ENCODE peak calls at places on chromosomes 16 and 17, in eight cellular contexts. One of them, this sample, is unnamed.

GRCh38 chr16:56915311-56916105 is 16.4 kb upstream of the HERPUD1 start:
- DNase-seq in tibial artery: peak; percentile 65
- DNase-seq in cardiac muscle cell: no peak
- DNase-seq in MM.1S: no peak
- DNase-seq in adrenal gland: no peak
- DNase-seq in left lung: no peak
- DNase-seq in stomach: no peak
- DNase-seq in colonic mucosa: no peak
- DNase-seq in this sample: no peak

GRCh38 chr16:12798846-12799245 is 4.8 kb downstream of the CPPED1 start:
- DNase-seq in tibial artery: no peak
- DNase-seq in cardiac muscle cell: no peak
- DNase-seq in MM.1S: no peak
- DNase-seq in adrenal gland: no peak
- DNase-seq in left lung: no peak
- DNase-seq in stomach: no peak
- DNase-seq in colonic mucosa: no peak
- DNase-seq in this sample: no peak

GRCh38 chr16:7938175-7938574 is 605.5 kb downstream of the RBFOX1 start:
- DNase-seq in tibial artery: no peak
- DNase-seq in cardiac muscle cell: no peak
- DNase-seq in MM.1S: no peak
- DNase-seq in adrenal gland: no peak
- DNase-seq in left lung: no peak
- DNase-seq in stomach: no peak
- DNase-seq in colonic mucosa: no peak
- DNase-seq in this sample: no peak

GRCh38 chr17:17752822-17753448 is 71.7 kb downstream of the RAI1 start:
- DNase-seq in tibial artery: no peak
- DNase-seq in cardiac muscle cell: no peak
- DNase-seq in MM.1S: no peak
- DNase-seq in adrenal gland: no peak
- DNase-seq in left lung: no peak
- DNase-seq in stomach: no peak
- DNase-seq in colonic mucosa: no peak
- DNase-seq in this sample: peak; percentile 51

GRCh38 chr17:75995385-75995925 is 5.2 kb upstream of the CDK3 start:
- DNase-seq in tibial artery: peak; percentile 45
- DNase-seq in cardiac muscle cell: no peak
- DNase-seq in MM.1S: no peak
- DNase-seq in adrenal gland: no peak
- DNase-seq in left lung: no peak
- DNase-seq in stomach: no peak
- DNase-seq in colonic mucosa: no peak
- DNase-seq in this sample: no peak

GRCh38 chr17:6421700-6422604 is 13.0 kb downstream of the AIPL1 start:
- DNase-seq in tibial artery: peak; percentile 84
- DNase-seq in cardiac muscle cell: peak; percentile 85
- DNase-seq in MM.1S: peak; percentile 75
- DNase-seq in adrenal gland: peak; percentile 76
- DNase-seq in left lung: peak; percentile 77
- DNase-seq in stomach: peak; percentile 77
- DNase-seq in colonic mucosa: peak; percentile 80
- DNase-seq in this sample: peak; percentile 81

GRCh38 chr16:4298761-4299522 is 16.9 kb upstream of the GLIS2 start:
- DNase-seq in tibial artery: peak; percentile 84
- DNase-seq in cardiac muscle cell: peak; percentile 75
- DNase-seq in MM.1S: no peak
- DNase-seq in adrenal gland: peak; percentile 73
- DNase-seq in left lung: peak; percentile 86
- DNase-seq in stomach: peak; percentile 83
- DNase-seq in colonic mucosa: peak; percentile 88
- DNase-seq in this sample: peak; percentile 63

GRCh38 chr17:68861602-68862001 is 93.6 kb downstream of the ABCA8 start:
- DNase-seq in tibial artery: no peak
- DNase-seq in cardiac muscle cell: no peak
- DNase-seq in MM.1S: no peak
- DNase-seq in adrenal gland: peak; percentile 27
- DNase-seq in left lung: no peak
- DNase-seq in stomach: no peak
- DNase-seq in colonic mucosa: no peak
- DNase-seq in this sample: no peak

GRCh38 chr17:79810138-79811027 is 13.5 kb upstream of the CBX8 start:
- DNase-seq in tibial artery: no peak
- DNase-seq in cardiac muscle cell: peak; percentile 96
- DNase-seq in MM.1S: peak; percentile 56
- DNase-seq in adrenal gland: no peak
- DNase-seq in left lung: peak; percentile 82
- DNase-seq in stomach: peak; percentile 84
- DNase-seq in colonic mucosa: peak; percentile 86
- DNase-seq in this sample: peak; percentile 95

GRCh38 chr17:42784361-42784760 is 4.0 kb downstream of the WNK4 start:
- DNase-seq in tibial artery: no peak
- DNase-seq in cardiac muscle cell: no peak
- DNase-seq in MM.1S: no peak
- DNase-seq in adrenal gland: no peak
- DNase-seq in left lung: no peak
- DNase-seq in stomach: no peak
- DNase-seq in colonic mucosa: no peak
- DNase-seq in this sample: no peak
- H3K36me3 ChIP-seq in tibial artery: peaks cover 4% of the 10 kb centered on the region
- H3K36me3 ChIP-seq in cardiac muscle cell: no peaks in the 10 kb centered on the region
- H3K36me3 ChIP-seq in MM.1S: no peaks in the 10 kb centered on the region
- H3K36me3 ChIP-seq in adrenal gland: peaks cover 4% of the 10 kb centered on the region
- H3K36me3 ChIP-seq in left lung: no peaks in the 10 kb centered on the region
- H3K36me3 ChIP-seq in stomach: peaks cover 6% of the 10 kb centered on the region
- H3K36me3 ChIP-seq in colonic mucosa: no peaks in the 10 kb centered on the region
- H3K36me3 ChIP-seq in this sample: no peaks in the 10 kb centered on the region

DNA sequence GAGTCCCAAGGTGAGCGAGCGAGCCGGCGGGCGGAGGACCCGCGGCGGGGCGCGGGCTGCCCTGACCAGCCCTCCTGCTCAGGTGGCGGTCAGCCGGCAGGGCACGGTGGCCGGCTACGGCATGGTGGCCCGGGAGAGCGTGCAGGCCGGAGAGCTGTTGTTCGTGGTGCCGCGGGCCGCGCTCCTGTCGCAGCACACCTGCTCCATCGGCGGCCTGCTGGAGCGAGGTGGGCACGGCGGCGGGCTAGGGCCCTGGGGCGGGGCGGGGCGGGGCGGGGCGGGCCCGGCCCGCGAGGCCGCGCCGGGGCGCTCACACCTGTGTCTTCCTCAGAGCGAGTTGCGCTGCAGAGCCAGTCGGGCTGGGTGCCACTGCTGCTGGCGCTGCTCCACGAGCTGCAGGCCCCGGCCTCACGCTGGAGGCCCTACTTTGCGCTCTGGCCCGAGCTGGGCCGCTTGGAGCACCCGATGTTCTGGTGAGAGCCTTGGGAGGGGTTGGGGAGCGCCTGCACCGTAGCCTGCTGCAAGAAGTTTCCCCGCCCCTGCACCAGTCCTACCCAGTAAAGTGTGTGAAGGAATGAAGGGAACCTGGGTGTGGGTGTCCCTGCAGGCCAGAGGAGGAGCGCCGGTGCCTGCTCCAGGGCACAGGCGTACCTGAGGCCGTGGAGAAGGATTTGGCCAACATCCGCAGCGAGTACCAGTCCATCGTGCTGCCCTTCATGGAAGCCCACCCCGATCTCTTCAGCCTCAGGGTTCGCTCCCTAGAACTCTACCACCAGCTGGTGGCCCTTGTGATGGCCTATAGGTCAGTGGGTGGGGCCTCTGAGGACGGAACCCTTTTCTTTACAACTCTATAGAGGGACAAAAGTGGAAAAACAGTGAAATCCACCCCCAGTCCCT is 802 bp downstream of the SETD6 start:
- DNase-seq in tibial artery: peak; percentile 61
- DNase-seq in cardiac muscle cell: peak; percentile 37
- DNase-seq in MM.1S: peak; percentile 84
- DNase-seq in adrenal gland: no peak
- DNase-seq in left lung: peak; percentile 58
- DNase-seq in stomach: peak; percentile 70
- DNase-seq in colonic mucosa: peak; percentile 66
- DNase-seq in this sample: peak; percentile 31
- TF ChIP-seq CTCF in tibial artery: no peak
- TF ChIP-seq CTCF in cardiac muscle cell: no peak
- TF ChIP-seq CTCF in MM.1S: no peak
- TF ChIP-seq CTCF in adrenal gland: no peak
- TF ChIP-seq CTCF in left lung: peak; percentile 1
- TF ChIP-seq CTCF in stomach: no peak
- TF ChIP-seq CTCF in colonic mucosa: no peak
- TF ChIP-seq CTCF in this sample: no peak

GRCh38 chr16:2527784-2528100 is 3.5 kb downstream of the CEMP1 start:
- DNase-seq in tibial artery: no peak
- DNase-seq in cardiac muscle cell: no peak
- DNase-seq in MM.1S: no peak
- DNase-seq in adrenal gland: no peak
- DNase-seq in left lung: no peak
- DNase-seq in stomach: no peak
- DNase-seq in colonic mucosa: no peak
- DNase-seq in this sample: no peak

GRCh38 chr16:2526135-2526534 is 5.1 kb downstream of the CEMP1 start:
- DNase-seq in tibial artery: no peak
- DNase-seq in cardiac muscle cell: no peak
- DNase-seq in MM.1S: no peak
- DNase-seq in adrenal gland: no peak
- DNase-seq in left lung: no peak
- DNase-seq in stomach: no peak
- DNase-seq in colonic mucosa: no peak
- DNase-seq in this sample: no peak

GRCh38 chr16:2528161-2529060 is 2.8 kb downstream of the CEMP1 start:
- DNase-seq in tibial artery: no peak
- DNase-seq in cardiac muscle cell: no peak
- DNase-seq in MM.1S: no peak
- DNase-seq in adrenal gland: no peak
- DNase-seq in left lung: no peak
- DNase-seq in stomach: no peak
- DNase-seq in colonic mucosa: no peak
- DNase-seq in this sample: no peak

GRCh38 chr16:2529061-2529931 is 1.9 kb downstream of the CEMP1 start:
- DNase-seq in tibial artery: no peak
- DNase-seq in cardiac muscle cell: no peak
- DNase-seq in MM.1S: no peak
- DNase-seq in adrenal gland: no peak
- DNase-seq in left lung: no peak
- DNase-seq in stomach: no peak
- DNase-seq in colonic mucosa: no peak
- DNase-seq in this sample: peak; percentile 37

GRCh38 chr16:2527071-2527783 is 4.0 kb downstream of the CEMP1 start:
- DNase-seq in tibial artery: no peak
- DNase-seq in cardiac muscle cell: no peak
- DNase-seq in MM.1S: no peak
- DNase-seq in adrenal gland: no peak
- DNase-seq in left lung: no peak
- DNase-seq in stomach: no peak
- DNase-seq in colonic mucosa: no peak
- DNase-seq in this sample: no peak
- H3K36me3 ChIP-seq in tibial artery: peaks cover 41% of the 10 kb centered on the region
- H3K36me3 ChIP-seq in cardiac muscle cell: peaks cover 11% of the 10 kb centered on the region
- H3K36me3 ChIP-seq in MM.1S: no peaks in the 10 kb centered on the region
- H3K36me3 ChIP-seq in adrenal gland: peaks cover 65% of the 10 kb centered on the region
- H3K36me3 ChIP-seq in left lung: no peaks in the 10 kb centered on the region
- H3K36me3 ChIP-seq in stomach: peaks cover 81% of the 10 kb centered on the region
- H3K36me3 ChIP-seq in colonic mucosa: peaks cover 4% of the 10 kb centered on the region
- H3K36me3 ChIP-seq in this sample: peaks cover 19% of the 10 kb centered on the region

GRCh38 chr17:29933379-29933778 is 3.4 kb upstream of the SSH2 start:
- DNase-seq in tibial artery: no peak
- DNase-seq in cardiac muscle cell: peak; percentile 53
- DNase-seq in MM.1S: no peak
- DNase-seq in adrenal gland: no peak
- DNase-seq in left lung: no peak
- DNase-seq in stomach: no peak
- DNase-seq in colonic mucosa: no peak
- DNase-seq in this sample: peak; percentile 51
- TF ChIP-seq CTCF in tibial artery: no peak
- TF ChIP-seq CTCF in cardiac muscle cell: peak; percentile 59
- TF ChIP-seq CTCF in MM.1S: no peak
- TF ChIP-seq CTCF in adrenal gland: no peak
- TF ChIP-seq CTCF in left lung: no peak
- TF ChIP-seq CTCF in stomach: no peak
- TF ChIP-seq CTCF in colonic mucosa: no peak
- TF ChIP-seq CTCF in this sample: peak; percentile 55

GRCh38 chr16:10976663-10977062 is 32.3 kb downstream of the CLEC16A start:
- DNase-seq in tibial artery: no peak
- DNase-seq in cardiac muscle cell: peak; percentile 53
- DNase-seq in MM.1S: no peak
- DNase-seq in adrenal gland: no peak
- DNase-seq in left lung: no peak
- DNase-seq in stomach: no peak
- DNase-seq in colonic mucosa: no peak
- DNase-seq in this sample: no peak

GRCh38 chr16:10980811-10981210 is 36.4 kb downstream of the CLEC16A start:
- DNase-seq in tibial artery: no peak
- DNase-seq in cardiac muscle cell: no peak
- DNase-seq in MM.1S: no peak
- DNase-seq in adrenal gland: no peak
- DNase-seq in left lung: no peak
- DNase-seq in stomach: no peak
- DNase-seq in colonic mucosa: no peak
- DNase-seq in this sample: no peak

GRCh38 chr16:10979717-10980601 is 35.6 kb downstream of the CLEC16A start:
- DNase-seq in tibial artery: peak; percentile 86
- DNase-seq in cardiac muscle cell: no peak
- DNase-seq in MM.1S: no peak
- DNase-seq in adrenal gland: no peak
- DNase-seq in left lung: peak; percentile 44
- DNase-seq in stomach: no peak
- DNase-seq in colonic mucosa: peak; percentile 24
- DNase-seq in this sample: no peak

GRCh38 chr16:10978846-10979446 is 34.6 kb downstream of the CLEC16A start:
- DNase-seq in tibial artery: no peak
- DNase-seq in cardiac muscle cell: no peak
- DNase-seq in MM.1S: no peak
- DNase-seq in adrenal gland: no peak
- DNase-seq in left lung: no peak
- DNase-seq in stomach: no peak
- DNase-seq in colonic mucosa: no peak
- DNase-seq in this sample: no peak

GRCh38 chr16:10978124-10978523 is 33.8 kb downstream of the CLEC16A start:
- DNase-seq in tibial artery: no peak
- DNase-seq in cardiac muscle cell: no peak
- DNase-seq in MM.1S: no peak
- DNase-seq in adrenal gland: no peak
- DNase-seq in left lung: no peak
- DNase-seq in stomach: no peak
- DNase-seq in colonic mucosa: no peak
- DNase-seq in this sample: no peak
- H3K36me3 ChIP-seq in tibial artery: peaks cover 27% of the 10 kb centered on the region
- H3K36me3 ChIP-seq in cardiac muscle cell: no peaks in the 10 kb centered on the region
- H3K36me3 ChIP-seq in MM.1S: no peaks in the 10 kb centered on the region
- H3K36me3 ChIP-seq in adrenal gland: peaks cover 20% of the 10 kb centered on the region
- H3K36me3 ChIP-seq in left lung: no peaks in the 10 kb centered on the region
- H3K36me3 ChIP-seq in stomach: peaks cover 66% of the 10 kb centered on the region
- H3K36me3 ChIP-seq in colonic mucosa: no peaks in the 10 kb centered on the region
- H3K36me3 ChIP-seq in this sample: peaks cover under 1% of the 10 kb centered on the region